ENCODE peak calls at places on chromosomes 4 and X, in ten cellular contexts. M is keratinocyte, D is thyroid gland, A is uterus, S is pancreas, X is left ventricle myocardium inferior, G is transverse colon, O is gastrocnemius medialis, F is IMR-90, Q is tibial nerve. K is an unnamed sample.

GRCh38 chrX:43677993-43678392 is 21.9 kb downstream of the MAOA start:
- DNase-seq in Q (no peak), F (no peak), M (no peak), D (no peak), X (no peak), G (peak), S (peak), A (no peak), O (no peak), K (peak)

GRCh38 chr4:53840643-53841042 is 223.8 kb downstream of the CHIC2 start:
- DNase-seq in M (no peak), D (no peak), F (peak), S (no peak), Q (no peak), A (no peak), G (no peak), X (no peak), O (no peak), K (no peak)

GRCh38 chr4:14871676-14872430 is 130.4 kb upstream of the CPEB2 start:
- DNase-seq in D (peak), M (peak), G (peak), F (no peak), X (no peak), O (no peak), A (no peak), Q (no peak), S (no peak), K (peak)

GRCh38 chr4:147678796-147679549 is 5.0 kb downstream of the PRMT9 start:
- DNase-seq in D (no peak), O (no peak), G (no peak), X (no peak), F (peak), Q (no peak), A (no peak), S (no peak), M (no peak), K (no peak)

GRCh38 chrX:132025085-132025484 is 2.0 kb downstream of the STK26 start:
- DNase-seq in M (no peak), F (no peak), Q (no peak), D (no peak), O (no peak), S (no peak), A (no peak), G (no peak), X (no peak), K (no peak)

GRCh38 chrX:37580080-37580479 is 8.6 kb downstream of the LANCL3 start:
- DNase-seq in F (no peak), G (no peak), Q (no peak), O (no peak), D (no peak), A (no peak), M (no peak), X (no peak), S (no peak), K (no peak)

GRCh38 chrX:2584216-2584615 is 83.4 kb upstream of the DHRSX start:
- DNase-seq in A (no peak), D (no peak), X (no peak), O (no peak), Q (no peak), F (no peak), M (no peak), S (no peak), G (no peak), K (no peak)

GRCh38 chrX:22800360-22800759 is 199.4 kb upstream of the DDX53 start:
- DNase-seq in S (no peak), A (no peak), X (peak), D (peak), G (no peak), M (peak), O (no peak), Q (peak), F (peak), K (no peak)

GRCh38 chrX:54641530-54641929 is 111.5 kb downstream of the GNL3L start:
- DNase-seq in O (peak), Q (no peak), S (no peak), F (no peak), X (no peak), D (no peak), M (no peak), A (no peak), G (no peak), K (no peak)

GRCh38 chrX:153765138-153766079 is 1.4 kb downstream of the PLXNB3 start:
- DNase-seq in M (no peak), D (no peak), O (no peak), X (no peak), F (peak), G (peak), S (peak), A (peak), Q (no peak), K (peak)

GRCh38 chrX:107628662-107629532 is 587 bp downstream of the PRPS1 start:
- DNase-seq in D (peak), M (no peak), F (peak), O (peak), X (peak), G (peak), Q (peak), A (peak), S (peak), K (peak)

GRCh38 chr4:15525080-15525479 is 55.4 kb downstream of the CC2D2A start:
- DNase-seq in S (no peak), F (no peak), X (no peak), O (no peak), D (no peak), Q (no peak), G (no peak), A (no peak), M (peak), K (peak)

GRCh38 chrX:12210196-12210815 is 72.0 kb downstream of the FRMPD4 start:
- DNase-seq in F (peak), O (no peak), M (peak), D (no peak), X (peak), A (peak), Q (peak), S (no peak), G (peak), K (peak)

GRCh38 chr4:88489100-88489761 is 32.3 kb downstream of the HERC5 start:
- DNase-seq in O (no peak), D (no peak), S (no peak), F (no peak), G (no peak), X (no peak), A (no peak), M (no peak), Q (no peak), K (no peak)

GRCh38 chrX:129637217-129638109 is 17.3 kb downstream of the APLN start:
- DNase-seq in Q (peak), O (peak), A (peak), M (no peak), S (peak), X (peak), G (peak), F (peak), D (peak), K (peak)

GRCh38 chr4:159103406-159104131 is 690 bp downstream of the RAPGEF2 start:
- DNase-seq in Q (peak), O (peak), X (peak), A (peak), S (peak), M (no peak), F (peak), D (peak), G (peak), K (peak)

GRCh38 chr4:43411226-43411625 is 518.7 kb downstream of the GRXCR1 start:
- DNase-seq in G (no peak), D (no peak), O (no peak), F (peak), X (no peak), S (no peak), Q (no peak), A (no peak), M (no peak), K (no peak)

GRCh38 chr4:107734120-107734519 is 14.1 kb upstream of the PAPSS1 start:
- DNase-seq in S (no peak), F (no peak), X (no peak), A (no peak), M (no peak), O (no peak), Q (no peak), D (no peak), G (no peak), K (peak)

GRCh38 chr4:40363945-40364344 is 28.8 kb downstream of the CHRNA9 start:
- DNase-seq in S (no peak), M (no peak), O (no peak), A (no peak), X (no peak), F (no peak), Q (no peak), G (no peak), D (no peak), K (no peak)
- TF ChIP-seq CTCF in S (no peak), M (no peak), O (no peak), A (no peak), X (no peak), F (no peak), Q (no peak), G (no peak), D (no peak), K (no peak)

GRCh38 chrX:20159811-20160385 is 18.3 kb upstream of the EIF1AX start:
- DNase-seq in O (no peak), G (no peak), A (no peak), F (no peak), D (no peak), M (no peak), X (no peak), S (no peak), Q (no peak), K (no peak)
- TF ChIP-seq CTCF in O (no peak), G (no peak), A (no peak), F (no peak), D (no peak), M (no peak), X (no peak), S (no peak), Q (no peak), K (no peak)

GRCh38 chrX:115957862-115958490 is 212.6 kb upstream of the AGTR2 start:
- DNase-seq in Q (no peak), D (no peak), O (no peak), A (no peak), G (no peak), F (no peak), X (no peak), M (no peak), S (no peak), K (no peak)

GRCh38 chrX:115960440-115961084 is 210.0 kb upstream of the AGTR2 start:
- DNase-seq in O (no peak), M (peak), X (no peak), A (no peak), D (no peak), G (peak), S (no peak), Q (no peak), F (no peak), K (no peak)

GRCh38 chrX:115958687-115959359 is 211.7 kb upstream of the AGTR2 start:
- DNase-seq in F (no peak), X (no peak), G (no peak), A (no peak), D (no peak), S (no peak), Q (no peak), O (no peak), M (no peak), K (no peak)
- TF ChIP-seq CTCF in F (no peak), X (no peak), G (no peak), A (no peak), D (no peak), S (no peak), Q (no peak), O (no peak), M (no peak), K (no peak)

GRCh38 chrX:80578518-80579105 is 158.4 kb downstream of the TENT5D start:
- DNase-seq in A (no peak), D (no peak), S (no peak), Q (no peak), F (peak), X (no peak), O (no peak), G (no peak), M (peak), K (no peak)
- TF ChIP-seq CTCF in A (peak), D (peak), S (peak), Q (peak), F (peak), X (peak), O (no peak), G (peak), M (peak), K (peak)

DNA sequence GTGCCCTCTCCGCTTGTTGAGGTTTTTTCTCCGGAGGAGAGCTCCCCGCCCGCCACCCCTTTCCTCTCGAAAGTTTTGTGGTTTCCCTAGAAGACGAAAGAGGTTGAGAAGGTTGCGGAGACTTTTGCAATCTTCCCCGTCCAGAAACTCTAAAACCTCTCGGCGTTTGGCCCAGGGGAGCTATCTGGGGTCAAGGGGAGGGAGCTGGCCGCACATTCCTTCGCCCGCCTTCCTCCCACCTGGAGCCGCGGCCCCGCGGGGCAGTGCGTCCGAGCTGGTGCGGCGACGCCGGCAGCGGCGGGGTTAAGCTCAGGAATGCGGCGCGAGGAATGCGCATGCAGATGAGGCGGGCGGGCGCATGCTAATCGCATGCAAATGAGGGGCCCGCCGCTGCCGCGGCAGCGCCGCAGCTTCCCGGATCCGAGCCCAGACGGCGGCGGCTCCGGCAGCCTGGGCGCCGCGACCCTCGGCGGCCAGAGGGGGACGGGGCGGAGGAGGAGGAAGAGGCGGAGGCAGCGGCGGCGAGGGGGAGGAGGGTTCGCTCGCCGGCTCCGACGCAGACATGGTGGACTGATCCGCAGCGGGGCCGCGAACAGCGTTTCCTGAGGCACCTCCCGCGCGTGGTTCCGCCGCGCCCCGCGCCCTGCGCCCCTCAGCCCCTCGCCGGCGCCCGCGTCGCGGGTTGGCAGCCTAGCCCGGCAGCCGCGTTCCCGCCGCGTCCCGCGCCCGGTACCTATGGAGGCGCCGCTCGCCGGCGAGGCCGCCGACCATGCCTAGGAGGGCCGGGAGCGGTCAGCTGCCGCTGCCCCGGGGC is at the start of gene WWC2:
- DNase-seq in D (peak), A (peak), X (peak), S (peak), Q (peak), F (peak), G (peak), M (peak), O (peak), K (peak)
- TF ChIP-seq CTCF in D (no peak), A (peak), X (peak), S (no peak), Q (no peak), F (peak), G (no peak), M (no peak), O (no peak), K (no peak)

GRCh38 chr4:74042681-74043080 is 4.2 kb upstream of the CXCL3 start:
- DNase-seq in G (peak), A (no peak), Q (no peak), O (no peak), D (no peak), M (no peak), F (no peak), X (no peak), S (no peak), K (peak)
- TF ChIP-seq CTCF in G (no peak), A (no peak), Q (no peak), O (no peak), D (no peak), M (no peak), F (no peak), X (no peak), S (no peak), K (no peak)